ENCODE peak calls at places on chromosomes 7 and 10, in eight cellular contexts. One of them, this sample, is unnamed.

GRCh38 chr7:156604311-156604710 is 36.3 kb upstream of the RNF32 start:
- DNase-seq in upper lobe of right lung: no peak
- DNase-seq in HL-60: no peak
- DNase-seq in LNCaP clone FGC: no peak
- DNase-seq in transverse colon: no peak
- DNase-seq in fibroblast of the aortic adventitia: no peak
- DNase-seq in esophagus squamous epithelium: no peak
- DNase-seq in endodermal cell: peak
- DNase-seq in this sample: no peak

GRCh38 chr7:6478186-6478585 is 30.4 kb upstream of the DAGLB start:
- DNase-seq in HL-60: no peak
- DNase-seq in transverse colon: no peak
- DNase-seq in esophagus squamous epithelium: no peak
- DNase-seq in LNCaP clone FGC: no peak
- DNase-seq in upper lobe of right lung: no peak
- DNase-seq in endodermal cell: no peak
- DNase-seq in fibroblast of the aortic adventitia: no peak
- DNase-seq in this sample: no peak

GRCh38 chr10:24440817-24441790 is 232.2 kb downstream of the KIAA1217 start:
- DNase-seq in HL-60: no peak
- DNase-seq in upper lobe of right lung: no peak
- DNase-seq in fibroblast of the aortic adventitia: no peak
- DNase-seq in endodermal cell: no peak
- DNase-seq in transverse colon: no peak
- DNase-seq in esophagus squamous epithelium: no peak
- DNase-seq in LNCaP clone FGC: no peak
- DNase-seq in this sample: no peak

GRCh38 chr10:79127151-79127961 is 58.6 kb downstream of the ZMIZ1 start:
- DNase-seq in LNCaP clone FGC: peak
- DNase-seq in transverse colon: peak
- DNase-seq in endodermal cell: peak
- DNase-seq in upper lobe of right lung: peak
- DNase-seq in esophagus squamous epithelium: no peak
- DNase-seq in fibroblast of the aortic adventitia: peak
- DNase-seq in HL-60: peak
- DNase-seq in this sample: no peak

GRCh38 chr10:49177391-49178355 is 10.5 kb downstream of the TMEM273 start:
- DNase-seq in endodermal cell: no peak
- DNase-seq in esophagus squamous epithelium: no peak
- DNase-seq in HL-60: no peak
- DNase-seq in transverse colon: peak
- DNase-seq in upper lobe of right lung: no peak
- DNase-seq in LNCaP clone FGC: no peak
- DNase-seq in fibroblast of the aortic adventitia: peak
- DNase-seq in this sample: peak

GRCh38 chr10:44981172-44982113 is 2.8 kb upstream of the DEPP1 start:
- DNase-seq in HL-60: no peak
- DNase-seq in upper lobe of right lung: no peak
- DNase-seq in esophagus squamous epithelium: no peak
- DNase-seq in fibroblast of the aortic adventitia: peak
- DNase-seq in LNCaP clone FGC: no peak
- DNase-seq in transverse colon: no peak
- DNase-seq in endodermal cell: no peak
- DNase-seq in this sample: no peak

GRCh38 chr10:48452879-48453412 is 146.5 kb downstream of the MAPK8 start:
- DNase-seq in upper lobe of right lung: no peak
- DNase-seq in esophagus squamous epithelium: no peak
- DNase-seq in HL-60: no peak
- DNase-seq in endodermal cell: no peak
- DNase-seq in transverse colon: no peak
- DNase-seq in LNCaP clone FGC: no peak
- DNase-seq in fibroblast of the aortic adventitia: no peak
- DNase-seq in this sample: no peak

GRCh38 chr10:102347236-102347828 is 48.2 kb upstream of the NFKB2 start:
- DNase-seq in endodermal cell: peak
- DNase-seq in fibroblast of the aortic adventitia: peak
- DNase-seq in HL-60: no peak
- DNase-seq in LNCaP clone FGC: peak
- DNase-seq in esophagus squamous epithelium: no peak
- DNase-seq in upper lobe of right lung: no peak
- DNase-seq in transverse colon: peak
- DNase-seq in this sample: peak

GRCh38 chr7:81111358-81111757 is 192.5 kb upstream of the SEMA3C start:
- DNase-seq in upper lobe of right lung: no peak
- DNase-seq in transverse colon: no peak
- DNase-seq in endodermal cell: no peak
- DNase-seq in esophagus squamous epithelium: no peak
- DNase-seq in fibroblast of the aortic adventitia: peak
- DNase-seq in LNCaP clone FGC: no peak
- DNase-seq in HL-60: no peak
- DNase-seq in this sample: no peak

GRCh38 chr10:75375828-75376227 is 25.7 kb downstream of the ZNF503 start:
- DNase-seq in transverse colon: no peak
- DNase-seq in LNCaP clone FGC: no peak
- DNase-seq in fibroblast of the aortic adventitia: no peak
- DNase-seq in HL-60: peak
- DNase-seq in esophagus squamous epithelium: no peak
- DNase-seq in upper lobe of right lung: no peak
- DNase-seq in endodermal cell: no peak
- DNase-seq in this sample: no peak

GRCh38 chr10:306007-306406 is 170.8 kb downstream of the ZMYND11 start:
- DNase-seq in LNCaP clone FGC: no peak
- DNase-seq in esophagus squamous epithelium: no peak
- DNase-seq in HL-60: no peak
- DNase-seq in upper lobe of right lung: no peak
- DNase-seq in fibroblast of the aortic adventitia: no peak
- DNase-seq in transverse colon: no peak
- DNase-seq in endodermal cell: no peak
- DNase-seq in this sample: no peak

GRCh38 chr10:24544776-24545175 is 178.9 kb downstream of the ARHGAP21 start:
- DNase-seq in endodermal cell: no peak
- DNase-seq in upper lobe of right lung: no peak
- DNase-seq in esophagus squamous epithelium: no peak
- DNase-seq in LNCaP clone FGC: no peak
- DNase-seq in fibroblast of the aortic adventitia: no peak
- DNase-seq in HL-60: no peak
- DNase-seq in transverse colon: no peak
- DNase-seq in this sample: no peak

GRCh38 chr7:77200542-77200941 is 923 bp upstream of the FGL2 start:
- DNase-seq in esophagus squamous epithelium: no peak
- DNase-seq in endodermal cell: no peak
- DNase-seq in transverse colon: no peak
- DNase-seq in upper lobe of right lung: no peak
- DNase-seq in LNCaP clone FGC: no peak
- DNase-seq in fibroblast of the aortic adventitia: no peak
- DNase-seq in HL-60: no peak
- DNase-seq in this sample: no peak

GRCh38 chr7:149870701-149871483 is 2.9 kb upstream of the ATP6V0E2 start:
- DNase-seq in LNCaP clone FGC: no peak
- DNase-seq in endodermal cell: peak
- DNase-seq in upper lobe of right lung: no peak
- DNase-seq in HL-60: no peak
- DNase-seq in transverse colon: no peak
- DNase-seq in fibroblast of the aortic adventitia: no peak
- DNase-seq in esophagus squamous epithelium: no peak
- DNase-seq in this sample: peak

GRCh38 chr10:128103229-128103714 is 23.0 kb downstream of the MKI67 start:
- DNase-seq in fibroblast of the aortic adventitia: no peak
- DNase-seq in endodermal cell: no peak
- DNase-seq in upper lobe of right lung: no peak
- DNase-seq in transverse colon: no peak
- DNase-seq in esophagus squamous epithelium: no peak
- DNase-seq in HL-60: no peak
- DNase-seq in LNCaP clone FGC: no peak
- DNase-seq in this sample: peak

GRCh38 chr7:86002858-86003257 is 640.9 kb upstream of the GRM3 start:
- DNase-seq in HL-60: no peak
- DNase-seq in fibroblast of the aortic adventitia: no peak
- DNase-seq in LNCaP clone FGC: no peak
- DNase-seq in upper lobe of right lung: no peak
- DNase-seq in transverse colon: no peak
- DNase-seq in esophagus squamous epithelium: no peak
- DNase-seq in endodermal cell: no peak
- DNase-seq in this sample: no peak

GRCh38 chr10:63246361-63246760 is 113.2 kb downstream of the NRBF2 start:
- DNase-seq in esophagus squamous epithelium: no peak
- DNase-seq in upper lobe of right lung: no peak
- DNase-seq in fibroblast of the aortic adventitia: peak
- DNase-seq in transverse colon: no peak
- DNase-seq in LNCaP clone FGC: no peak
- DNase-seq in HL-60: no peak
- DNase-seq in endodermal cell: no peak
- DNase-seq in this sample: no peak

GRCh38 chr10:101566333-101567164 is 21.5 kb downstream of the POLL start:
- DNase-seq in endodermal cell: peak
- DNase-seq in transverse colon: no peak
- DNase-seq in upper lobe of right lung: peak
- DNase-seq in fibroblast of the aortic adventitia: peak
- DNase-seq in LNCaP clone FGC: no peak
- DNase-seq in HL-60: no peak
- DNase-seq in esophagus squamous epithelium: no peak
- DNase-seq in this sample: peak

GRCh38 chr7:16776053-16776452 is 22.5 kb downstream of the TSPAN13 start:
- DNase-seq in endodermal cell: no peak
- DNase-seq in transverse colon: no peak
- DNase-seq in fibroblast of the aortic adventitia: no peak
- DNase-seq in LNCaP clone FGC: no peak
- DNase-seq in HL-60: no peak
- DNase-seq in esophagus squamous epithelium: no peak
- DNase-seq in upper lobe of right lung: no peak
- DNase-seq in this sample: no peak

GRCh38 chr10:79106251-79106650 is 37.5 kb downstream of the ZMIZ1 start:
- DNase-seq in LNCaP clone FGC: no peak
- DNase-seq in endodermal cell: no peak
- DNase-seq in upper lobe of right lung: no peak
- DNase-seq in transverse colon: no peak
- DNase-seq in fibroblast of the aortic adventitia: no peak
- DNase-seq in HL-60: no peak
- DNase-seq in esophagus squamous epithelium: no peak
- DNase-seq in this sample: peak

GRCh38 chr7:13278020-13278419 is 590.6 kb downstream of the ARL4A start:
- DNase-seq in LNCaP clone FGC: no peak
- DNase-seq in fibroblast of the aortic adventitia: no peak
- DNase-seq in HL-60: no peak
- DNase-seq in transverse colon: no peak
- DNase-seq in endodermal cell: no peak
- DNase-seq in upper lobe of right lung: no peak
- DNase-seq in esophagus squamous epithelium: no peak
- DNase-seq in this sample: no peak

GRCh38 chr7:13279854-13280435 is 592.5 kb downstream of the ARL4A start:
- DNase-seq in endodermal cell: no peak
- DNase-seq in fibroblast of the aortic adventitia: peak
- DNase-seq in HL-60: no peak
- DNase-seq in transverse colon: no peak
- DNase-seq in esophagus squamous epithelium: no peak
- DNase-seq in upper lobe of right lung: no peak
- DNase-seq in LNCaP clone FGC: peak
- DNase-seq in this sample: no peak

GRCh38 chr7:13282377-13282980 is 595.0 kb downstream of the ARL4A start:
- DNase-seq in LNCaP clone FGC: peak
- DNase-seq in endodermal cell: no peak
- DNase-seq in esophagus squamous epithelium: no peak
- DNase-seq in transverse colon: no peak
- DNase-seq in HL-60: no peak
- DNase-seq in fibroblast of the aortic adventitia: peak
- DNase-seq in upper lobe of right lung: no peak
- DNase-seq in this sample: no peak

GRCh38 chr7:13276977-13277376 is 589.5 kb downstream of the ARL4A start:
- DNase-seq in endodermal cell: no peak
- DNase-seq in HL-60: no peak
- DNase-seq in fibroblast of the aortic adventitia: peak
- DNase-seq in LNCaP clone FGC: no peak
- DNase-seq in transverse colon: no peak
- DNase-seq in esophagus squamous epithelium: no peak
- DNase-seq in upper lobe of right lung: no peak
- DNase-seq in this sample: no peak
- TF ChIP-seq CTCF in endodermal cell: peak
- TF ChIP-seq CTCF in HL-60: peak
- TF ChIP-seq CTCF in fibroblast of the aortic adventitia: peak
- TF ChIP-seq CTCF in LNCaP clone FGC: peak
- TF ChIP-seq CTCF in transverse colon: no peak
- TF ChIP-seq CTCF in esophagus squamous epithelium: no peak
- TF ChIP-seq CTCF in upper lobe of right lung: no peak
- TF ChIP-seq CTCF in this sample: peak

GRCh38 chr7:91396-92158 is 100.8 kb upstream of the FAM20C start:
- DNase-seq in HL-60: no peak
- DNase-seq in endodermal cell: peak
- DNase-seq in transverse colon: no peak
- DNase-seq in LNCaP clone FGC: no peak
- DNase-seq in upper lobe of right lung: no peak
- DNase-seq in esophagus squamous epithelium: no peak
- DNase-seq in fibroblast of the aortic adventitia: no peak
- DNase-seq in this sample: no peak
- TF ChIP-seq CTCF in HL-60: no peak
- TF ChIP-seq CTCF in endodermal cell: no peak
- TF ChIP-seq CTCF in transverse colon: no peak
- TF ChIP-seq CTCF in LNCaP clone FGC: no peak
- TF ChIP-seq CTCF in upper lobe of right lung: no peak
- TF ChIP-seq CTCF in esophagus squamous epithelium: no peak
- TF ChIP-seq CTCF in fibroblast of the aortic adventitia: no peak
- TF ChIP-seq CTCF in this sample: no peak

DNA sequence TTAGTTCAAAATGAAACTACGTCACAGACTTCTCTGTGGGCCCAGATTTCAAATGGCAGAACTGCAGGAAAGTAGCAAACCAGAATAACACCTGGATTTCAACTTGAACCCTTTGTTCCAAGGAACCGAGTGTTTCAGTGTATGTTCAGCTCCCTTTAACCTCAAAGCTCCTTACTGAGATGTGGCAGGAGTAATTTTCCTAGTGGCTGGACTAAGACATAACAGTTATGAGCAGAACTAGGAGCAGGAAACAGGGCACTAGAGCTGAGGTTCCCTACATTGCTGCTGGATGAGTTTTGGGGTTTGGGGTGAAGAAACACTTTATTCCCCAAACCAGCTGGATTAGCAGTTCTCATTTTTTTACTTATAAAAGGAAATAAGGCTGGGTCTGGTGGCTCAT is 50.1 kb downstream of the NSUN6 start:
- DNase-seq in endodermal cell: no peak
- DNase-seq in transverse colon: no peak
- DNase-seq in fibroblast of the aortic adventitia: no peak
- DNase-seq in LNCaP clone FGC: no peak
- DNase-seq in esophagus squamous epithelium: no peak
- DNase-seq in upper lobe of right lung: no peak
- DNase-seq in HL-60: no peak
- DNase-seq in this sample: no peak
- TF ChIP-seq CTCF in endodermal cell: peak
- TF ChIP-seq CTCF in transverse colon: no peak
- TF ChIP-seq CTCF in fibroblast of the aortic adventitia: no peak
- TF ChIP-seq CTCF in LNCaP clone FGC: peak
- TF ChIP-seq CTCF in esophagus squamous epithelium: no peak
- TF ChIP-seq CTCF in upper lobe of right lung: no peak
- TF ChIP-seq CTCF in HL-60: no peak
- TF ChIP-seq CTCF in this sample: no peak

DNA sequence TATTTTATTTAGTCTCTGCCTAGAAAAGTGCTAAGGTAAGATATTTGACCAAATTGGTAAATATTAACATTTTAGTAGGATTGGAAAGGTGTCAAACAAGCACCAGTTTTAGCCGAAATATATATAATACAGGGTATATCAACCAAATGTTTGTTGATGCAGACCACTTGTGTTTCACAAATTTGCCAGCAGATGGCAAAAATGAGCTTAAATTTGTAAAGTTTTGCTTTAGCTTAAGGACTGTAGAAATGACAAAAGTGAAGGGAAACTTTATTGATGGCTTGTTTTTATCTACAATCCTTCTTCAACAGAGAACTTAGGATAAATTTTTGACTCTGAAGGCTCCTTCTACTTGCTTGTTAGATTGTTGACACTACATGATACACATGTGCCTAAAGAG is 4.8 kb upstream of the POLR1F start:
- DNase-seq in LNCaP clone FGC: peak
- DNase-seq in upper lobe of right lung: no peak
- DNase-seq in endodermal cell: peak
- DNase-seq in esophagus squamous epithelium: no peak
- DNase-seq in fibroblast of the aortic adventitia: peak
- DNase-seq in HL-60: peak
- DNase-seq in transverse colon: peak
- DNase-seq in this sample: peak
- TF ChIP-seq CTCF in LNCaP clone FGC: peak
- TF ChIP-seq CTCF in upper lobe of right lung: peak
- TF ChIP-seq CTCF in endodermal cell: peak
- TF ChIP-seq CTCF in esophagus squamous epithelium: peak
- TF ChIP-seq CTCF in fibroblast of the aortic adventitia: peak
- TF ChIP-seq CTCF in HL-60: peak
- TF ChIP-seq CTCF in transverse colon: peak
- TF ChIP-seq CTCF in this sample: peak

This sample was measured in activated CD8-positive, alpha-beta T cell treated with anti-CD3 and anti-CD28 coated beads for 36 hours.